ENCODE peak calls at places on chromosomes 5 and 9, in six cellular contexts. One of them, this sample, is unnamed.

GRCh38 chr9:138099803-138100598 is 222.4 kb downstream of the CACNA1B start:
- DNase-seq in HuH-7: peak
- DNase-seq in head of caudate nucleus: peak
- DNase-seq in central memory CD4-positive, alpha-beta T cell: no peak
- DNase-seq in lung: no peak
- DNase-seq in MCF 10A: no peak
- DNase-seq in this sample: no peak

GRCh38 chr5:73280821-73281746 is 108.1 kb downstream of the TMEM174 start:
- DNase-seq in HuH-7: no peak
- DNase-seq in head of caudate nucleus: no peak
- DNase-seq in central memory CD4-positive, alpha-beta T cell: no peak
- DNase-seq in lung: peak
- DNase-seq in MCF 10A: peak
- DNase-seq in this sample: no peak

GRCh38 chr5:178437296-178438075 is 152.7 kb downstream of the COL23A1 start:
- DNase-seq in HuH-7: no peak
- DNase-seq in head of caudate nucleus: no peak
- DNase-seq in central memory CD4-positive, alpha-beta T cell: no peak
- DNase-seq in lung: no peak
- DNase-seq in MCF 10A: no peak
- DNase-seq in this sample: no peak

GRCh38 chr9:129614932-129615331 is 6.0 kb downstream of the C9orf50 start:
- DNase-seq in HuH-7: no peak
- DNase-seq in head of caudate nucleus: no peak
- DNase-seq in central memory CD4-positive, alpha-beta T cell: no peak
- DNase-seq in lung: no peak
- DNase-seq in MCF 10A: no peak
- DNase-seq in this sample: no peak

GRCh38 chr5:58794875-58795274 is 212.0 kb downstream of the RAB3C start:
- DNase-seq in HuH-7: no peak
- DNase-seq in head of caudate nucleus: no peak
- DNase-seq in central memory CD4-positive, alpha-beta T cell: no peak
- DNase-seq in lung: no peak
- DNase-seq in MCF 10A: peak
- DNase-seq in this sample: no peak

GRCh38 chr9:134076644-134077043 is 8.8 kb upstream of the BRD3 start:
- DNase-seq in HuH-7: no peak
- DNase-seq in head of caudate nucleus: no peak
- DNase-seq in central memory CD4-positive, alpha-beta T cell: no peak
- DNase-seq in lung: no peak
- DNase-seq in MCF 10A: no peak
- DNase-seq in this sample: no peak

GRCh38 chr9:90307177-90307833 is 335.3 kb downstream of the DIRAS2 start:
- DNase-seq in HuH-7: no peak
- DNase-seq in head of caudate nucleus: no peak
- DNase-seq in central memory CD4-positive, alpha-beta T cell: no peak
- DNase-seq in lung: no peak
- DNase-seq in MCF 10A: no peak
- DNase-seq in this sample: no peak

GRCh38 chr5:172142709-172143215 is 45.3 kb downstream of the STK10 start:
- DNase-seq in HuH-7: peak
- DNase-seq in head of caudate nucleus: no peak
- DNase-seq in central memory CD4-positive, alpha-beta T cell: no peak
- DNase-seq in lung: no peak
- DNase-seq in MCF 10A: no peak
- DNase-seq in this sample: no peak

GRCh38 chr9:93265972-93266371 is 82.0 kb downstream of the WNK2 start:
- DNase-seq in HuH-7: no peak
- DNase-seq in head of caudate nucleus: no peak
- DNase-seq in central memory CD4-positive, alpha-beta T cell: no peak
- DNase-seq in lung: no peak
- DNase-seq in MCF 10A: no peak
- DNase-seq in this sample: no peak

GRCh38 chr9:79247021-79247420 is 324.7 kb upstream of the TLE4 start:
- DNase-seq in HuH-7: no peak
- DNase-seq in head of caudate nucleus: no peak
- DNase-seq in central memory CD4-positive, alpha-beta T cell: no peak
- DNase-seq in lung: no peak
- DNase-seq in MCF 10A: no peak
- DNase-seq in this sample: no peak

GRCh38 chr9:16367605-16368424 is 502.7 kb downstream of the BNC2 start:
- DNase-seq in HuH-7: no peak
- DNase-seq in head of caudate nucleus: no peak
- DNase-seq in central memory CD4-positive, alpha-beta T cell: no peak
- DNase-seq in lung: no peak
- DNase-seq in MCF 10A: peak
- DNase-seq in this sample: no peak

GRCh38 chr5:1536298-1537165 is 12.8 kb upstream of the LPCAT1 start:
- DNase-seq in HuH-7: no peak
- DNase-seq in head of caudate nucleus: no peak
- DNase-seq in central memory CD4-positive, alpha-beta T cell: peak
- DNase-seq in lung: peak
- DNase-seq in MCF 10A: no peak
- DNase-seq in this sample: peak

GRCh38 chr9:123418506-123418905 is 62.5 kb downstream of the CRB2 start:
- DNase-seq in HuH-7: no peak
- DNase-seq in head of caudate nucleus: no peak
- DNase-seq in central memory CD4-positive, alpha-beta T cell: no peak
- DNase-seq in lung: no peak
- DNase-seq in MCF 10A: no peak
- DNase-seq in this sample: no peak

GRCh38 chr9:306907-307306 is 92.2 kb downstream of the DOCK8 start:
- DNase-seq in HuH-7: peak
- DNase-seq in head of caudate nucleus: no peak
- DNase-seq in central memory CD4-positive, alpha-beta T cell: peak
- DNase-seq in lung: peak
- DNase-seq in MCF 10A: peak
- DNase-seq in this sample: peak

GRCh38 chr9:36772449-36773370 is 200.0 kb downstream of the MELK start:
- DNase-seq in HuH-7: peak
- DNase-seq in head of caudate nucleus: no peak
- DNase-seq in central memory CD4-positive, alpha-beta T cell: no peak
- DNase-seq in lung: no peak
- DNase-seq in MCF 10A: peak
- DNase-seq in this sample: no peak

GRCh38 chr9:104682642-104683041 is 11.7 kb upstream of the OR13D1 start:
- DNase-seq in HuH-7: peak
- DNase-seq in head of caudate nucleus: no peak
- DNase-seq in central memory CD4-positive, alpha-beta T cell: no peak
- DNase-seq in lung: no peak
- DNase-seq in MCF 10A: peak
- DNase-seq in this sample: no peak

GRCh38 chr5:132526290-132526973 is 16.9 kb downstream of the IL5 start:
- DNase-seq in HuH-7: peak
- DNase-seq in head of caudate nucleus: peak
- DNase-seq in central memory CD4-positive, alpha-beta T cell: peak
- DNase-seq in lung: no peak
- DNase-seq in MCF 10A: peak
- DNase-seq in this sample: peak

GRCh38 chr5:101897914-101898313 is 398.2 kb downstream of the SLCO4C1 start:
- DNase-seq in HuH-7: no peak
- DNase-seq in head of caudate nucleus: no peak
- DNase-seq in central memory CD4-positive, alpha-beta T cell: no peak
- DNase-seq in lung: no peak
- DNase-seq in MCF 10A: no peak
- DNase-seq in this sample: no peak

GRCh38 chr5:65749221-65749844 is 27.3 kb downstream of the NLN start:
- DNase-seq in HuH-7: no peak
- DNase-seq in head of caudate nucleus: no peak
- DNase-seq in central memory CD4-positive, alpha-beta T cell: no peak
- DNase-seq in lung: no peak
- DNase-seq in MCF 10A: no peak
- DNase-seq in this sample: no peak

GRCh38 chr5:96881511-96882115 is 5.3 kb downstream of the ERAP2 start:
- DNase-seq in HuH-7: no peak
- DNase-seq in head of caudate nucleus: no peak
- DNase-seq in central memory CD4-positive, alpha-beta T cell: no peak
- DNase-seq in lung: no peak
- DNase-seq in MCF 10A: peak
- DNase-seq in this sample: no peak

GRCh38 chr5:149228610-149229297 is 42.9 kb upstream of the AFAP1L1 start:
- DNase-seq in HuH-7: peak
- DNase-seq in head of caudate nucleus: no peak
- DNase-seq in central memory CD4-positive, alpha-beta T cell: no peak
- DNase-seq in lung: peak
- DNase-seq in MCF 10A: peak
- DNase-seq in this sample: no peak

GRCh38 chr9:98745470-98745869 is 36.7 kb upstream of the GABBR2 start:
- DNase-seq in HuH-7: no peak
- DNase-seq in head of caudate nucleus: no peak
- DNase-seq in central memory CD4-positive, alpha-beta T cell: no peak
- DNase-seq in lung: no peak
- DNase-seq in MCF 10A: no peak
- DNase-seq in this sample: no peak

GRCh38 chr5:180128671-180129261 is 57.2 kb upstream of the RNF130 start:
- DNase-seq in HuH-7: no peak
- DNase-seq in head of caudate nucleus: peak
- DNase-seq in central memory CD4-positive, alpha-beta T cell: no peak
- DNase-seq in lung: no peak
- DNase-seq in MCF 10A: no peak
- DNase-seq in this sample: no peak

GRCh38 chr9:93813221-93813620 is 141.9 kb downstream of the BARX1 start:
- DNase-seq in HuH-7: no peak
- DNase-seq in head of caudate nucleus: no peak
- DNase-seq in central memory CD4-positive, alpha-beta T cell: no peak
- DNase-seq in lung: no peak
- DNase-seq in MCF 10A: no peak
- DNase-seq in this sample: no peak

GRCh38 chr5:160511280-160511929 is 89.8 kb downstream of the PTTG1 start:
- DNase-seq in HuH-7: no peak
- DNase-seq in head of caudate nucleus: no peak
- DNase-seq in central memory CD4-positive, alpha-beta T cell: no peak
- DNase-seq in lung: no peak
- DNase-seq in MCF 10A: no peak
- DNase-seq in this sample: no peak

GRCh38 chr5:53023969-53024368 is 34.8 kb downstream of the ITGA2 start:
- DNase-seq in HuH-7: no peak
- DNase-seq in head of caudate nucleus: no peak
- DNase-seq in central memory CD4-positive, alpha-beta T cell: no peak
- DNase-seq in lung: no peak
- DNase-seq in MCF 10A: peak
- DNase-seq in this sample: no peak

GRCh38 chr9:127980706-127981558 is at the start of gene EEIG1:
- DNase-seq in HuH-7: peak
- DNase-seq in head of caudate nucleus: peak
- DNase-seq in central memory CD4-positive, alpha-beta T cell: peak
- DNase-seq in lung: peak
- DNase-seq in MCF 10A: peak
- DNase-seq in this sample: peak

GRCh38 chr5:142587354-142587965 is 98.4 kb downstream of the FGF1 start:
- DNase-seq in HuH-7: no peak
- DNase-seq in head of caudate nucleus: peak
- DNase-seq in central memory CD4-positive, alpha-beta T cell: no peak
- DNase-seq in lung: no peak
- DNase-seq in MCF 10A: peak
- DNase-seq in this sample: no peak

GRCh38 chr5:97042981-97043380 is 99.4 kb downstream of the LIX1 start:
- DNase-seq in HuH-7: no peak
- DNase-seq in head of caudate nucleus: no peak
- DNase-seq in central memory CD4-positive, alpha-beta T cell: no peak
- DNase-seq in lung: peak
- DNase-seq in MCF 10A: no peak
- DNase-seq in this sample: no peak

GRCh38 chr9:124353166-124353768 is 62.0 kb downstream of the PSMB7 start:
- DNase-seq in HuH-7: no peak
- DNase-seq in head of caudate nucleus: peak
- DNase-seq in central memory CD4-positive, alpha-beta T cell: no peak
- DNase-seq in lung: no peak
- DNase-seq in MCF 10A: no peak
- DNase-seq in this sample: no peak

GRCh38 chr9:18077941-18078678 is 395.8 kb upstream of the ADAMTSL1 start:
- DNase-seq in HuH-7: no peak
- DNase-seq in head of caudate nucleus: no peak
- DNase-seq in central memory CD4-positive, alpha-beta T cell: no peak
- DNase-seq in lung: no peak
- DNase-seq in MCF 10A: no peak
- DNase-seq in this sample: no peak

GRCh38 chr5:95718203-95718602 is 12.9 kb upstream of the RHOBTB3 start:
- DNase-seq in HuH-7: no peak
- DNase-seq in head of caudate nucleus: no peak
- DNase-seq in central memory CD4-positive, alpha-beta T cell: peak
- DNase-seq in lung: no peak
- DNase-seq in MCF 10A: no peak
- DNase-seq in this sample: no peak

GRCh38 chr5:108003178-108003577 is 332.4 kb upstream of the EFNA5 start:
- DNase-seq in HuH-7: peak
- DNase-seq in head of caudate nucleus: no peak
- DNase-seq in central memory CD4-positive, alpha-beta T cell: no peak
- DNase-seq in lung: no peak
- DNase-seq in MCF 10A: peak
- DNase-seq in this sample: no peak

GRCh38 chr9:68914751-68915150 is 99.2 kb downstream of the PRKACG start:
- DNase-seq in HuH-7: no peak
- DNase-seq in head of caudate nucleus: no peak
- DNase-seq in central memory CD4-positive, alpha-beta T cell: no peak
- DNase-seq in lung: no peak
- DNase-seq in MCF 10A: no peak
- DNase-seq in this sample: no peak

GRCh38 chr9:104836235-104836634 is 72.3 kb downstream of the NIPSNAP3B start:
- DNase-seq in HuH-7: no peak
- DNase-seq in head of caudate nucleus: no peak
- DNase-seq in central memory CD4-positive, alpha-beta T cell: no peak
- DNase-seq in lung: no peak
- DNase-seq in MCF 10A: no peak
- DNase-seq in this sample: no peak

GRCh38 chr9:136082496-136083361 is 12.4 kb downstream of the NACC2 start:
- DNase-seq in HuH-7: no peak
- DNase-seq in head of caudate nucleus: no peak
- DNase-seq in central memory CD4-positive, alpha-beta T cell: no peak
- DNase-seq in lung: no peak
- DNase-seq in MCF 10A: no peak
- DNase-seq in this sample: no peak

GRCh38 chr5:77893225-77893860 is 117.2 kb upstream of the TBCA start:
- DNase-seq in HuH-7: no peak
- DNase-seq in head of caudate nucleus: peak
- DNase-seq in central memory CD4-positive, alpha-beta T cell: no peak
- DNase-seq in lung: no peak
- DNase-seq in MCF 10A: peak
- DNase-seq in this sample: no peak

GRCh38 chr5:171961117-171961516 is 45.3 kb downstream of the FBXW11 start:
- DNase-seq in HuH-7: no peak
- DNase-seq in head of caudate nucleus: no peak
- DNase-seq in central memory CD4-positive, alpha-beta T cell: no peak
- DNase-seq in lung: no peak
- DNase-seq in MCF 10A: no peak
- DNase-seq in this sample: no peak

GRCh38 chr5:159010611-159011497 is 88.9 kb downstream of the EBF1 start:
- DNase-seq in HuH-7: no peak
- DNase-seq in head of caudate nucleus: no peak
- DNase-seq in central memory CD4-positive, alpha-beta T cell: no peak
- DNase-seq in lung: no peak
- DNase-seq in MCF 10A: no peak
- DNase-seq in this sample: no peak